ENCODE peak calls at places on chromosomes 16 and 17, in nine cellular contexts. One of them, this sample, is unnamed.

GRCh38 chr17:69418535-69418934 is 4.0 kb downstream of the MAP2K6 start:
- DNase-seq in head of caudate nucleus: no peak
- DNase-seq in globus pallidus: no peak
- DNase-seq in GM04504: no peak
- DNase-seq in hypothalamus: no peak
- DNase-seq in DMS79 treated with DMSO at 0.1 percent for 48 hours: no peak
- DNase-seq in NCI-H345: no peak
- DNase-seq in ACHN: no peak
- DNase-seq in activated CD4-positive, alpha-beta T cell treated with anti-CD3 and anti-CD28 coated beads for 24 hours: no peak
- DNase-seq in this sample: no peak

GRCh38 chr17:59046192-59046591 is 60.5 kb downstream of the TRIM37 start:
- DNase-seq in head of caudate nucleus: no peak
- DNase-seq in globus pallidus: no peak
- DNase-seq in GM04504: no peak
- DNase-seq in hypothalamus: no peak
- DNase-seq in DMS79 treated with DMSO at 0.1 percent for 48 hours: no peak
- DNase-seq in NCI-H345: no peak
- DNase-seq in ACHN: no peak
- DNase-seq in activated CD4-positive, alpha-beta T cell treated with anti-CD3 and anti-CD28 coated beads for 24 hours: no peak
- DNase-seq in this sample: no peak

GRCh38 chr17:79803997-79804855 is 7.3 kb upstream of the CBX8 start:
- DNase-seq in head of caudate nucleus: no peak
- DNase-seq in globus pallidus: no peak
- DNase-seq in GM04504: no peak
- DNase-seq in hypothalamus: no peak
- DNase-seq in DMS79 treated with DMSO at 0.1 percent for 48 hours: no peak
- DNase-seq in NCI-H345: peak
- DNase-seq in ACHN: no peak
- DNase-seq in activated CD4-positive, alpha-beta T cell treated with anti-CD3 and anti-CD28 coated beads for 24 hours: peak
- DNase-seq in this sample: no peak

GRCh38 chr17:45719335-45720071 is 64.6 kb upstream of the CRHR1 start:
- DNase-seq in head of caudate nucleus: no peak
- DNase-seq in globus pallidus: no peak
- DNase-seq in GM04504: peak
- DNase-seq in hypothalamus: no peak
- DNase-seq in DMS79 treated with DMSO at 0.1 percent for 48 hours: no peak
- DNase-seq in NCI-H345: peak
- DNase-seq in ACHN: peak
- DNase-seq in activated CD4-positive, alpha-beta T cell treated with anti-CD3 and anti-CD28 coated beads for 24 hours: no peak
- DNase-seq in this sample: no peak

GRCh38 chr16:89201467-89202377 is 1.4 kb upstream of the SLC22A31 start:
- DNase-seq in head of caudate nucleus: peak
- DNase-seq in globus pallidus: no peak
- DNase-seq in GM04504: no peak
- DNase-seq in hypothalamus: no peak
- DNase-seq in DMS79 treated with DMSO at 0.1 percent for 48 hours: peak
- DNase-seq in NCI-H345: peak
- DNase-seq in ACHN: peak
- DNase-seq in activated CD4-positive, alpha-beta T cell treated with anti-CD3 and anti-CD28 coated beads for 24 hours: peak
- DNase-seq in this sample: no peak

GRCh38 chr16:87041286-87041685 is 275.9 kb downstream of the C16orf95 start:
- DNase-seq in head of caudate nucleus: no peak
- DNase-seq in globus pallidus: no peak
- DNase-seq in GM04504: no peak
- DNase-seq in hypothalamus: no peak
- DNase-seq in DMS79 treated with DMSO at 0.1 percent for 48 hours: no peak
- DNase-seq in NCI-H345: no peak
- DNase-seq in ACHN: no peak
- DNase-seq in activated CD4-positive, alpha-beta T cell treated with anti-CD3 and anti-CD28 coated beads for 24 hours: no peak
- DNase-seq in this sample: peak

GRCh38 chr16:82603784-82604411 is 22.9 kb upstream of the CDH13 start:
- DNase-seq in head of caudate nucleus: peak
- DNase-seq in globus pallidus: peak
- DNase-seq in GM04504: peak
- DNase-seq in hypothalamus: no peak
- DNase-seq in DMS79 treated with DMSO at 0.1 percent for 48 hours: no peak
- DNase-seq in NCI-H345: peak
- DNase-seq in ACHN: peak
- DNase-seq in activated CD4-positive, alpha-beta T cell treated with anti-CD3 and anti-CD28 coated beads for 24 hours: no peak
- DNase-seq in this sample: peak

GRCh38 chr16:28981517-28981916 is 3.3 kb upstream of the LAT start:
- DNase-seq in head of caudate nucleus: no peak
- DNase-seq in globus pallidus: no peak
- DNase-seq in GM04504: no peak
- DNase-seq in hypothalamus: no peak
- DNase-seq in DMS79 treated with DMSO at 0.1 percent for 48 hours: no peak
- DNase-seq in NCI-H345: no peak
- DNase-seq in ACHN: peak
- DNase-seq in activated CD4-positive, alpha-beta T cell treated with anti-CD3 and anti-CD28 coated beads for 24 hours: peak
- DNase-seq in this sample: no peak

GRCh38 chr16:17222756-17223411 is 247.9 kb downstream of the XYLT1 start:
- DNase-seq in head of caudate nucleus: no peak
- DNase-seq in globus pallidus: peak
- DNase-seq in GM04504: no peak
- DNase-seq in hypothalamus: no peak
- DNase-seq in DMS79 treated with DMSO at 0.1 percent for 48 hours: no peak
- DNase-seq in NCI-H345: no peak
- DNase-seq in ACHN: no peak
- DNase-seq in activated CD4-positive, alpha-beta T cell treated with anti-CD3 and anti-CD28 coated beads for 24 hours: no peak
- DNase-seq in this sample: peak

GRCh38 chr16:11418506-11418905 is 73.2 kb downstream of the RMI2 start:
- DNase-seq in head of caudate nucleus: no peak
- DNase-seq in globus pallidus: no peak
- DNase-seq in GM04504: no peak
- DNase-seq in hypothalamus: no peak
- DNase-seq in DMS79 treated with DMSO at 0.1 percent for 48 hours: no peak
- DNase-seq in NCI-H345: no peak
- DNase-seq in ACHN: no peak
- DNase-seq in activated CD4-positive, alpha-beta T cell treated with anti-CD3 and anti-CD28 coated beads for 24 hours: no peak
- DNase-seq in this sample: no peak

GRCh38 chr17:27669850-27670249 is 38.9 kb downstream of the LGALS9 start:
- DNase-seq in head of caudate nucleus: no peak
- DNase-seq in globus pallidus: no peak
- DNase-seq in GM04504: no peak
- DNase-seq in hypothalamus: no peak
- DNase-seq in DMS79 treated with DMSO at 0.1 percent for 48 hours: no peak
- DNase-seq in NCI-H345: no peak
- DNase-seq in ACHN: no peak
- DNase-seq in activated CD4-positive, alpha-beta T cell treated with anti-CD3 and anti-CD28 coated beads for 24 hours: no peak
- DNase-seq in this sample: no peak

GRCh38 chr16:58755989-58756649 is 22.0 kb upstream of the GOT2 start:
- DNase-seq in head of caudate nucleus: peak
- DNase-seq in globus pallidus: peak
- DNase-seq in GM04504: peak
- DNase-seq in hypothalamus: peak
- DNase-seq in DMS79 treated with DMSO at 0.1 percent for 48 hours: no peak
- DNase-seq in NCI-H345: peak
- DNase-seq in ACHN: peak
- DNase-seq in activated CD4-positive, alpha-beta T cell treated with anti-CD3 and anti-CD28 coated beads for 24 hours: peak
- DNase-seq in this sample: peak

GRCh38 chr17:51540151-51540550 is 279.8 kb downstream of the UTP18 start:
- DNase-seq in head of caudate nucleus: peak
- DNase-seq in globus pallidus: peak
- DNase-seq in GM04504: no peak
- DNase-seq in hypothalamus: no peak
- DNase-seq in DMS79 treated with DMSO at 0.1 percent for 48 hours: no peak
- DNase-seq in NCI-H345: no peak
- DNase-seq in ACHN: no peak
- DNase-seq in activated CD4-positive, alpha-beta T cell treated with anti-CD3 and anti-CD28 coated beads for 24 hours: no peak
- DNase-seq in this sample: no peak

GRCh38 chr17:35740997-35741931 is 9.8 kb downstream of the RASL10B start:
- DNase-seq in head of caudate nucleus: no peak
- DNase-seq in globus pallidus: no peak
- DNase-seq in GM04504: no peak
- DNase-seq in hypothalamus: no peak
- DNase-seq in DMS79 treated with DMSO at 0.1 percent for 48 hours: no peak
- DNase-seq in NCI-H345: peak
- DNase-seq in ACHN: no peak
- DNase-seq in activated CD4-positive, alpha-beta T cell treated with anti-CD3 and anti-CD28 coated beads for 24 hours: no peak
- DNase-seq in this sample: no peak